ENCODE peak calls at places on chromosomes 5 and 9, in ten cellular contexts. W is AG09319; M is neural progenitor cell; S is ovary; T is neural crest cell; A is astrocyte of the spinal cord; H is GM06990; O is brain microvascular endothelial cell; P is CD4-positive, alpha-beta T cell; K is fibroblast of pulmonary artery. V is an unnamed sample.

GRCh38 chr5:36885566-36886485 is 9.3 kb downstream of the NIPBL start:
- DNase-seq in P (no peak), S (no peak), K (no peak), T (no peak), M (no peak), H (no peak), O (no peak), A (no peak), W (no peak), V (no peak)

GRCh38 chr5:36939969-36940858 is 63.6 kb downstream of the NIPBL start:
- DNase-seq in A (no peak), H (no peak), O (no peak), W (no peak), M (no peak), P (no peak), K (peak), S (no peak), T (no peak), V (no peak)

GRCh38 chr9:124353811-124354274 is 61.4 kb downstream of the PSMB7 start:
- DNase-seq in H (no peak), T (no peak), K (peak), M (no peak), S (no peak), A (peak), P (no peak), W (peak), O (no peak), V (no peak)

GRCh38 chr9:17005085-17005484 is 129.8 kb upstream of the CNTLN start:
- DNase-seq in K (peak), T (no peak), W (peak), S (peak), O (peak), A (peak), M (no peak), H (no peak), P (no peak), V (no peak)

GRCh38 chr5:174192901-174193300 is 147.4 kb downstream of the NSG2 start:
- DNase-seq in A (no peak), W (no peak), T (no peak), K (no peak), M (no peak), P (no peak), O (no peak), H (no peak), S (no peak), V (no peak)

GRCh38 chr9:31253800-31254762 is 1130.4 kb upstream of the ACO1 start:
- DNase-seq in S (no peak), K (no peak), P (no peak), A (no peak), O (no peak), W (no peak), T (no peak), M (no peak), H (no peak), V (peak)

GRCh38 chr9:23542927-23543326 is 283.1 kb downstream of the ELAVL2 start:
- DNase-seq in P (no peak), H (no peak), S (no peak), O (no peak), T (no peak), W (no peak), A (no peak), K (no peak), M (no peak), V (no peak)

GRCh38 chr9:78572266-78572665 is 275.3 kb downstream of the PSAT1 start:
- DNase-seq in K (no peak), W (no peak), H (no peak), O (no peak), A (no peak), P (no peak), M (no peak), S (no peak), T (no peak), V (no peak)

GRCh38 chr5:167261309-167262100 is 1029.9 kb upstream of the WWC1 start:
- DNase-seq in A (no peak), W (no peak), K (peak), T (no peak), S (no peak), O (no peak), H (no peak), M (peak), P (no peak), V (no peak)

GRCh38 chr9:128191406-128192046 is at the start of gene CIZ1:
- DNase-seq in O (peak), P (peak), W (peak), A (peak), S (peak), T (peak), K (peak), M (peak), H (peak), V (peak)

GRCh38 chr9:113547501-113547900 is 84.0 kb downstream of the RGS3 start:
- DNase-seq in T (no peak), M (no peak), H (no peak), S (no peak), K (no peak), P (no peak), W (no peak), A (no peak), O (no peak), V (no peak)

GRCh38 chr9:5402217-5402616 is 35.5 kb downstream of the PLGRKT start:
- DNase-seq in W (no peak), A (no peak), T (no peak), O (no peak), P (no peak), M (peak), S (no peak), K (no peak), H (peak), V (no peak)

GRCh38 chr5:126124706-126125345 is 298.4 kb upstream of the GRAMD2B start:
- DNase-seq in H (no peak), M (no peak), O (peak), K (peak), A (peak), P (no peak), T (no peak), W (no peak), S (no peak), V (no peak)

DNA sequence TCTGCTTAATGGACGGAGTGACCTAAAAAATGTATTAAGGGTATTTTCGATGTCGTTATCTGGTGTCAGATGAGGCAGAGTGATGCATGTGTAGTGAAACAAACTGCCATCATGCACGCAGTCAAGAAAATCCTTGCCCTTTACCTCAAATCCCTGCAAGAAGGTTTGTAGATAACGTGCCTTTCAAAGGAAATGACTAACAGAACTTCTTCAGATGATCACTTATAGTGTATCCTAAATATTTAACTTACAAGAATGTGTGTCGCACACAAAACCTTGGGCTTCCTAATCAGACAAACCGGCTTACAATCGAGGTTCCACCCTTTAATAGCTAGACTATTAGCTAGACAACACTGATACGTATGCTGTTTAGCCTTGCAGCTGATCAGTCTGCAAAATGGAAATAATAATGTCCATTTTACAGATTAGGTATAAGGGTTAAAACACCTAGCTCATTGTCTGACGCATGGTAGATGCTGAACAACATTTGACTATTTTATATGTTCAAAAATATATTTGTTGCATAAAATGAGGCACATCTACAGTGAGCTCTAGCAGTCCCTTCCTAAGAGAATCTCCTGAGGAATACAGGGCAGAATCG is 567 bp upstream of the TBCA start:
- DNase-seq in K (no peak), P (no peak), W (no peak), A (no peak), S (no peak), H (no peak), O (no peak), M (no peak), T (no peak), V (no peak)
- TF ChIP-seq CTCF in K (no peak), P (no peak), W (no peak), A (no peak), S (no peak), H (no peak), O (no peak), M (no peak), T (no peak), V (no peak)

GRCh38 chr9:4030751-4031150 is 269.1 kb downstream of the GLIS3 start:
- DNase-seq in A (peak), S (no peak), P (no peak), W (no peak), T (no peak), K (no peak), H (no peak), M (no peak), O (peak), V (no peak)
- TF ChIP-seq CTCF in A (no peak), S (no peak), P (no peak), W (no peak), T (no peak), K (peak), H (no peak), M (no peak), O (no peak), V (no peak)

GRCh38 chr9:136049451-136050265 is 45.4 kb downstream of the NACC2 start:
- DNase-seq in A (no peak), H (no peak), P (no peak), S (peak), O (no peak), K (no peak), M (no peak), T (no peak), W (no peak), V (peak)

GRCh38 chr9:136050706-136051567 is 44.2 kb downstream of the NACC2 start:
- DNase-seq in H (no peak), T (peak), S (peak), M (peak), O (no peak), P (no peak), K (no peak), A (peak), W (no peak), V (peak)

GRCh38 chr9:136048560-136049411 is 46.3 kb downstream of the NACC2 start:
- DNase-seq in A (no peak), T (no peak), M (no peak), W (no peak), O (no peak), S (peak), K (no peak), H (no peak), P (no peak), V (peak)

GRCh38 chr9:136051568-136052432 is 43.3 kb downstream of the NACC2 start:
- DNase-seq in M (peak), O (peak), K (peak), T (peak), P (no peak), S (peak), W (no peak), H (no peak), A (peak), V (peak)

GRCh38 chr9:136050266-136050705 is 44.8 kb downstream of the NACC2 start:
- DNase-seq in W (no peak), P (no peak), T (no peak), M (peak), S (peak), H (no peak), A (peak), K (no peak), O (no peak), V (no peak)
- TF ChIP-seq CTCF in W (no peak), P (no peak), T (no peak), M (no peak), S (no peak), H (no peak), A (no peak), K (no peak), O (no peak), V (no peak)

GRCh38 chr9:74942801-74943200 is 9.9 kb downstream of the C9orf40 start:
- DNase-seq in S (no peak), O (peak), A (no peak), P (peak), T (no peak), H (no peak), M (no peak), K (peak), W (no peak), V (no peak)

GRCh38 chr9:74935008-74935407 is 17.7 kb downstream of the C9orf40 start:
- DNase-seq in S (no peak), K (no peak), M (no peak), T (no peak), P (no peak), H (no peak), A (peak), O (peak), W (no peak), V (no peak)

DNA sequence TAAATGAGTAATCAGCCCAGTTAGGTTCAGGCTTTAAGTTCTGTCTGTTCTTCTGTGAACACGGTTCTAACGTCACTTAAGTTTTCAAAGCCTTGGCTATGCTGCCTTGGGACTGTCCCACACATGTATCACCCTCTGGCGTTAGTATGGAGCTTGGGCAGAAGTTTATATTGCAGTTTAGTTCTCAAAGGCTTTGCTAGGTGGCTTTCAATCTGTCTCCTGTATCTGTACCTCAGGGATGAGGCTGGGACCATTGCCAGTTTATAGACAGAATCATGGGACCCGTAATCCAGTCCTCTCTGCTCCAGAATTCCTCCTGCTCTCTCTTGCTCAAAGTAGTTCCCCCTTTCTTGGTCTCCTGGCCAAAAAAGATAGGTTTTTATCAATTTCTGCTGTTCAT is 12.1 kb downstream of the C9orf40 start:
- DNase-seq in M (no peak), P (no peak), H (no peak), K (peak), S (no peak), T (no peak), W (no peak), A (no peak), O (no peak), V (no peak)
- TF ChIP-seq CTCF in M (peak), P (no peak), H (peak), K (peak), S (no peak), T (no peak), W (no peak), A (no peak), O (no peak), V (no peak)

GRCh38 chr9:1002678-1003077 is 26.2 kb downstream of the DMRT3 start:
- DNase-seq in O (no peak), T (no peak), S (no peak), W (no peak), H (no peak), M (no peak), K (no peak), A (no peak), P (no peak), V (no peak)

GRCh38 chr9:1007312-1007711 is 30.9 kb downstream of the DMRT3 start:
- DNase-seq in P (no peak), O (no peak), M (no peak), A (no peak), S (no peak), W (no peak), K (no peak), H (no peak), T (no peak), V (no peak)

GRCh38 chr9:1008256-1008655 is 31.8 kb downstream of the DMRT3 start:
- DNase-seq in M (no peak), S (no peak), A (no peak), O (no peak), H (no peak), P (no peak), T (no peak), K (peak), W (no peak), V (no peak)

GRCh38 chr9:1001838-1002237 is 25.4 kb downstream of the DMRT3 start:
- DNase-seq in M (no peak), S (no peak), W (no peak), O (no peak), H (no peak), P (no peak), A (no peak), T (no peak), K (no peak), V (no peak)

GRCh38 chr9:1005043-1005667 is 28.7 kb downstream of the DMRT3 start:
- DNase-seq in T (peak), H (peak), W (peak), P (no peak), O (peak), K (peak), S (no peak), A (peak), M (peak), V (peak)
- TF ChIP-seq CTCF in T (peak), H (peak), W (peak), P (no peak), O (peak), K (peak), S (no peak), A (peak), M (peak), V (peak)

DNA sequence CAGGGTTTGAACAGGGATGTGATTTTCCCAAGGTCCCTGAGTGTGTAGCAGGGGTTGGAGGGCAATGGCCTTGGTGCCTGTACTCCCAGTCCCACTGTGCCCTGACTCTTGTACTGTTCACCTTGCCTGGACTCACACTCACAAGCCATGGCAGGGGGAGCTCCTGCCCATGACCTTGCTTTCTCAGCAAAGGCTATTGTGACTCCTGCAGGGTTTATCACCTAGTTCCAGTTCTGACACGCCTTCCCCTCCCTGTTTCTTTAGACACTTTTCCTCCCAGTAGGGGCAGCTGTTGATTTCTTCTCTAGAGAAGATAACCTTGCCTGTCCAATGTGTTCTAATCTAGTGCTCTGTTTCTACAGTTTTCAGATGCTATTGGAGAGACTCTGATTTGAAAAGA is 139.5 kb downstream of the FSTL4 start:
- DNase-seq in H (no peak), M (no peak), A (no peak), W (no peak), K (no peak), O (no peak), T (no peak), P (no peak), S (no peak), V (no peak)
- TF ChIP-seq CTCF in H (no peak), M (no peak), A (no peak), W (no peak), K (no peak), O (no peak), T (no peak), P (no peak), S (no peak), V (no peak)

GRCh38 chr5:149840226-149840825 is 104.3 kb downstream of the PDE6A start:
- DNase-seq in M (no peak), W (no peak), T (no peak), O (no peak), P (no peak), S (no peak), A (no peak), K (no peak), H (no peak), V (no peak)
- TF ChIP-seq CTCF in M (no peak), W (no peak), T (no peak), O (no peak), P (no peak), S (no peak), A (no peak), K (no peak), H (no peak), V (no peak)

DNA sequence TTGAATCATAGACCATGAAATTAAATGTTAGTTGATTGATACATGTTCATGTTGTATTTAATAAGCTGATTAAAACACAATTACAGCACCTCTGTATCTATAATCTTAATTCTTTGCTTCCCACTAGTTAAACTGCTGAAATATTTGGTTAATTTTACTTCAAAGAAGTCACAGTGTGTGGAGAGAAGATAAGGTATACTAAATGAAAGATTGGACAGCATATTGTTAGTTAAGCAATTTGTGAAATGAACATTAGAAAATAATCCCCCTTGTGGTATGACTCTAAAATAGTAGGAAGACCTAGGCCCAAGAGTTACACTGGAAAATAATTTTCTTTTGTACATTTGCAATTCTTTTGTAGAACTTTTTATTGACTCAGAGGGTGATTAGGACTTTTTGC is 30.3 kb downstream of the MAN2A1 start:
- DNase-seq in O (no peak), W (no peak), S (no peak), P (no peak), H (no peak), M (no peak), A (no peak), T (no peak), K (no peak), V (no peak)
- TF ChIP-seq CTCF in O (no peak), W (no peak), S (no peak), P (no peak), H (no peak), M (peak), A (no peak), T (peak), K (no peak), V (no peak)

GRCh38 chr5:33549982-33550567 is 109.3 kb downstream of the TARS1 start:
- DNase-seq in T (no peak), A (no peak), O (no peak), W (no peak), M (no peak), K (no peak), P (no peak), H (no peak), S (no peak), V (no peak)
- TF ChIP-seq CTCF in T (no peak), A (no peak), O (peak), W (no peak), M (no peak), K (no peak), P (no peak), H (no peak), S (no peak), V (no peak)

V was measured in GM13976.